ENCODE peak calls at places on chromosomes 11 and 22, in four cellular contexts. N is transverse colon, H is body of pancreas, M is lower leg skin. K is an unnamed sample.

GRCh38 chr11:44988981-44989635 is 38.4 kb upstream of the TP53I11 start:
- DNase-seq in M (no peak), H (no peak), N (no peak), K (no peak)

GRCh38 chr11:65027213-65028067 is at the start of gene SNX15:
- DNase-seq in H (peak), M (peak), N (peak), K (peak)

GRCh38 chr11:33290319-33290718 is 33.1 kb downstream of the HIPK3 start:
- DNase-seq in N (no peak), H (no peak), M (no peak), K (no peak)

GRCh38 chr22:47161631-47162030 is 399.2 kb downstream of the TBC1D22A start:
- DNase-seq in M (no peak), N (peak), H (no peak), K (peak)

GRCh38 chr11:8800498-8801110 is 110.4 kb upstream of the AKIP1 start:
- DNase-seq in H (no peak), M (no peak), N (no peak), K (no peak)

GRCh38 chr22:49770454-49771265 is 57.0 kb downstream of the BRD1 start:
- DNase-seq in H (no peak), M (no peak), N (no peak), K (peak)

GRCh38 chr22:30887418-30887817 is 81.2 kb downstream of the MORC2 start:
- DNase-seq in H (no peak), M (no peak), N (no peak), K (no peak)

GRCh38 chr11:121711900-121712424 is 259.2 kb upstream of the SORL1-AS1 start:
- DNase-seq in N (no peak), H (no peak), M (no peak), K (no peak)

GRCh38 chr11:13928566-13929251 is 33.8 kb upstream of the SPON1 start:
- DNase-seq in M (no peak), N (no peak), H (peak), K (no peak)

GRCh38 chr11:13923716-13924650 is 38.5 kb upstream of the SPON1 start:
- DNase-seq in N (no peak), H (no peak), M (no peak), K (no peak)

GRCh38 chr11:13927496-13927895 is 35.0 kb upstream of the SPON1 start:
- DNase-seq in H (no peak), N (no peak), M (no peak), K (no peak)

GRCh38 chr11:13924801-13925327 is 37.7 kb upstream of the SPON1 start:
- DNase-seq in M (peak), H (peak), N (no peak), K (no peak)

DNA sequence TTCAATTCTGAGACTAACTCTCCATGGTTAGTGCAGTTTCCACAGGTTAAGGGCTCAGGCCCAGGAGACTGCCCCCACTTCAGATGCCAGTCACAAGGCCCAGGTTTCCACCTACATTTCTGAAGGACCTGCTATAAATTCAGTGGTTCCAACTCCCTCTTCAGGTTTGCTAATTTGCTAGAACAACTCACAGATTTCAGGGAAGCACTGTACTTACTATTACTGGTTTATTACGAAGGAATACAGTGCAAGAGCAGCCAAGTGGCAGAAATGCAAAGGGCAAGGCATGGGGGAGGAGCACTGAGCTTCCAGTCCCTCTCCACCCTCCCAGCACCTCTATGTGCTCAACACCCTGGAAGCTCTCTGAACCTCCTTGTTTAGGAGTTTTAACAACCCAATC is 39.3 kb upstream of the SPON1 start:
- DNase-seq in H (no peak), M (no peak), N (no peak), K (no peak)
- TF ChIP-seq CTCF in H (no peak), M (no peak), N (no peak), K (no peak)

DNA sequence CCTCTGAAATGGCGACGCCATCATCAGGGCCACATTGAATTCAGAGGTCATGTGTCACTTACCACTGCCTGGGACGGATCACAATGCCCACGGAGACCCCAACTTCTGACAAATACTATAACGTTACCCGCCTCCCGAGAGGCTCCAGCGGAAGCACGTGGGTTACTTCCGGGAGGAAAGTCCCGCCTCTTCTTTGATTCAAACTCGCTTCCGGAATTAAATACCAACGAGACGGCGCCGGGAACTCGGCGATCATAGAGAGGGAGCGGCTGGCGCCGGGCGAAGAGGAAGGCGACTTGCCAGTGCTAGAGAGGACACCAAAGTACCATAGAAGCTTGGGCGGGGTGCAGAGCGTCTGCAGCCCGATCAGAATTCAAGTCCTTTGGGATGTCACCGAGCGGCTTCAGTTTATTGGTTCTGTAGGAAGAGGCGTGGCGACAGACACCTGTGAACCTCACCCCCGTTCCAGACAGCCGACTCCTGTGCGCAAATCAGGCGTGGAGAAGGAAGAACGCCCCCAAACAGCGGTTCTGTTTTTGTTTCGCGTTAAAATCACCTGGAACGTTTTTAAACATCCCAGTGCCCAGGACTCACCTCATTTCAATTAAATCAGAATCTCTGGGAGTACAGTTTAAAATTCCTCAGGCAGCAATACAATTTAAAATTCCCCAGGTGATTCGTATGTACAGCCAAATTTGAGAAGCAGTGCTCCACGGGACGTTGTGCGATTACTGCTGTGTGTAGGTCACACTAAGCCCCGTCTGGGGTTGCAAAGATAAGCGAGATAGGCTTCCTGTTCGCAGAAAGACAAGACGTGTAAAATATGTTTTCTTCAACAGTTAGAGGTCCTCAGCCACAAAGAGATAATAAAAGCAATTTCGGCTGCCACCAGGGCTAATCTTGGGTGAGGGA is at the start of gene TIMM10:
- DNase-seq in M (peak), H (peak), N (peak), K (peak)
- TF ChIP-seq POLR2A in M (no peak), H (peak), N (peak), K (peak)

GRCh38 chr22:40308999-40309578 is 37.2 kb upstream of the ADSL start:
- DNase-seq in N (no peak), M (no peak), H (no peak), K (no peak)

GRCh38 chr22:40313007-40313406 is 33.3 kb upstream of the ADSL start:
- DNase-seq in M (no peak), H (no peak), N (no peak), K (no peak)

GRCh38 chr22:40310081-40310770 is 36.1 kb upstream of the ADSL start:
- DNase-seq in M (no peak), N (peak), H (no peak), K (no peak)

GRCh38 chr22:40312050-40312449 is 34.2 kb upstream of the ADSL start:
- DNase-seq in N (no peak), H (no peak), M (no peak), K (no peak)

DNA sequence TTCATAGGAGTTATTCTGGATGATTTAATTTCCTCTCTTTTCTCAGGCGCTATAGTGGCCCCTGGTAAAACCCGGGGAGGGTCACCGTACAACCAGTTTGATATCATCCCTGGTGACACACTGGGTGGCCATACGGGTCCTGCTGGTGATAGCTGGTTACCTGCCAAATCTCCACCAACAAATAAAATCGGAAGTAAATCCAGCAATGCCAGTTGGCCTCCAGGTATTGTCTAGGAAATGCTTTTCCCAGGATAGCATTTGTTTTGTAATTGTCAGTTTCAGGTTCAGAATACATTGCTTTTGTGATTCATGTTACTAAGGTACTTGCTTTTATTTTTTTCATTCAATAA is 35.6 kb upstream of the ADSL start:
- DNase-seq in N (no peak), H (no peak), M (no peak), K (no peak)
- TF ChIP-seq CTCF in N (no peak), H (no peak), M (no peak), K (no peak)

GRCh38 chr11:14891143-14892035 is 642 bp downstream of the CYP2R1 start:
- DNase-seq in M (peak), N (peak), H (peak), K (peak)
- TF ChIP-seq POLR2A in M (no peak), N (no peak), H (peak), K (peak)

GRCh38 chr11:27700351-27701261 is at the start of gene BDNF:
- DNase-seq in H (no peak), N (peak), M (no peak), K (no peak)
- TF ChIP-seq CTCF in H (no peak), N (no peak), M (no peak), K (no peak)

DNA sequence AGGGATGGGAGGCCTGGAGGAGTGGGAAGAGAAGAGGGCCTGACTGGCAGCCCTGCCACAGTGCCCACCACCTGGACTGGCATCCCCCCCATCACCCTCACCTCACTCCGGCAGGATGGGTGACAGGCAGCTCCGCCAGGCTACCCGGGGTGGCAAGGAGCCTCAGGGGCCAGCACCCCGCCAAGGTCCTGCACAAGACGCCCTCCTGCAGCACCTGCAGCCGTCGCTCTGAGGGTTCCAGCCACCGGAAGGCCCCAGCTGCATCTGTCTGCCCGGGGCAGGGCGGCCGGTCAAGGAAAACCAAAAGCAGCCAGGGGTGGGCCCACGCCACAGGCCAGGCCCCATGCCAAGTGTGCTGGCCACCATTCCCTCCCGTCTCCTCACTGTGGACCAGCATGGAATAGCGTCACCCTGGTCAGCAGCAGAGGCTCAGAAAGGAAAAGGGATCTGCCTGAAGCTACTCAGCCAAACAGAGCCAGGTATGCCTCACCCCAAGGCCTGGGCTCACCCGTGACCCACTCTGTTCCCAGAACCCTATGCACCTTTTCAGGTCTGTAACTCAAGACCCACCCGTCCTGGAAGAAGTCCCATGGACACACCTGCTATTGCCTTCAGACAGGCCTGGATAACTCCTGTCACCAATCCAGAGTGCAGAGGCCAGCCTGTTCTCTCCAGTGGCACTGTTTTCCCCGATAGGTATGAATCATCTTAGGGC is 7.0 kb downstream of the RHBDD3 start:
- DNase-seq in N (no peak), M (no peak), H (no peak), K (no peak)
- TF ChIP-seq POLR2A in N (no peak), M (no peak), H (no peak), K (no peak)

GRCh38 chr11:73597956-73598718 is at the start of gene FAM168A:
- DNase-seq in H (peak), M (peak), N (peak), K (peak)
- TF ChIP-seq CTCF in H (peak), M (no peak), N (peak), K (no peak)

DNA sequence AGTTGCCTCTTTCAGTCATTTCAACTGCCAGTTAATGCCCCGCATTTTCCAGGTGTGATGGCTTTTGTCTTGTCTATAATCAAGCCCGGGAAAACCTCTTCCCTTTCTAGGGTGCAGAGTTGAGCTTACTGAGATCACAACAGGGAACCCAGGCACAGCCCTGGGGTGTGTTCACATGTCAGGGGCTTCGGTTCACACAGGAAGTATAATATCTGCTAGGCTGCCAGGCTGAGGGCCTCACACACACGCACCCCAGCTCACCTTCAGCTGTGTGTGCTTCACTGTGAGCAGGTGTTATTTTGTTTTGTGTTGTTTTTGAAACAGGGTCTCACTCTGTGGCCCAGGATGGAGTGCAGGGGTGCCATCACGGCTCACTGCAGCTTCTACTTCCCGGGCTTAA is 9.7 kb upstream of the SOX10 start:
- DNase-seq in H (no peak), M (no peak), N (no peak), K (no peak)
- TF ChIP-seq POLR2A in H (no peak), M (no peak), N (no peak), K (no peak)